ENCODE peak calls at places on chromosomes 4 and X, in five cellular contexts. L is transverse colon, E is A549, U is tibial nerve, P is H1. J is an unnamed sample.
A peak's percentile ranks its signal among the peaks of the same experiment; 100 is the strongest.

GRCh38 chr4:76194325-76194724 is 19.3 kb downstream of the SCARB2 start:
- DNase-seq in P (no peak), E (peak; percentile 26), U (no peak), L (no peak), J (no peak)

GRCh38 chr4:74793757-74794340 is 474 bp downstream of the BTC start:
- DNase-seq in L (peak; percentile 79), U (no peak), P (peak; percentile 81), E (peak; percentile 37), J (no peak)

GRCh38 chrX:135707880-135708279 is 5.6 kb upstream of the CT45A1 start:
- DNase-seq in E (peak; percentile 8), P (peak; percentile 49), U (no peak), L (peak; percentile 16), J (no peak)

GRCh38 chr4:55903577-55903976 is 45.2 kb upstream of the CEP135 start:
- DNase-seq in L (no peak), U (no peak), E (no peak), P (no peak), J (no peak)

GRCh38 chrX:103488332-103488731 is 31.0 kb downstream of the RAB40A start:
- DNase-seq in L (no peak), P (no peak), U (no peak), E (peak; percentile 15), J (no peak)

GRCh38 chr4:180197471-180197870 is 2045.7 kb upstream of the TENM3 start:
- DNase-seq in U (no peak), E (no peak), L (no peak), P (no peak), J (no peak)

GRCh38 chrX:9471571-9471985 is 6.7 kb downstream of the TBL1X start:
- DNase-seq in P (no peak), L (no peak), E (no peak), U (no peak), J (no peak)

GRCh38 chr4:113223001-113223400 is 173.5 kb downstream of the ANK2 start:
- DNase-seq in U (no peak), E (no peak), P (no peak), L (no peak), J (no peak)

GRCh38 chr4:187555174-187555573 is 440.4 kb upstream of the ZFP42 start:
- DNase-seq in P (no peak), E (no peak), U (no peak), L (no peak), J (no peak)

GRCh38 chrX:16750136-16750535 is 30.7 kb downstream of the SYAP1 start:
- DNase-seq in P (no peak), E (no peak), L (no peak), U (no peak), J (no peak)

GRCh38 chr4:100590308-100590707 is 72.5 kb upstream of the EMCN start:
- DNase-seq in U (no peak), L (no peak), P (no peak), E (no peak), J (no peak)

DNA sequence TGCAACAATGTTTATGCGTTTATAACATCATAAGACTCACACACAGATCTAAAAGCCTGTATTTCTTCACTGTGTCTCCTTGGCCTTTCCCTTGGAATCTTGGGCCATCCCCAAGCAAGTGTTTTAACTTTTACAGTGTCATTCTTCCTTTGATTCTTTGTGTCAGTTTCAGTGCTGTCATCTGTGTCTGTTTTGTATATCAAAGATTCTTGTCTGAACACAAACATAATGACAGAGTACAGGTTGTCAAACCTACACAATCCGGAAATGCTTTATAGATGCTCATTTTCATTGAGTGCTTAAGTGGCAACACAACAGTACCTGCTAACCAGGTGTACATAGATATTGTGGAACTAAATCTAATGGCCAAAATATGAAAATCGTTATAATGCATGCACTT is 1500.0 kb downstream of the TECRL start:
- DNase-seq in E (no peak), P (no peak), L (no peak), U (no peak), J (no peak)
- TF ChIP-seq EP300 in E (no peak), P (no peak), L (no peak), U (no peak), J (no peak)

GRCh38 chr4:79182209-79182608 is 143.7 kb downstream of the NAA11 start:
- DNase-seq in E (no peak), P (no peak), L (no peak), U (no peak), J (no peak)
- TF ChIP-seq EP300 in E (no peak), P (no peak), L (no peak), U (no peak), J (no peak)

GRCh38 chr4:119540249-119540648 is 88.4 kb downstream of the PDE5A start:
- DNase-seq in P (no peak), E (no peak), L (no peak), U (no peak), J (no peak)

GRCh38 chr4:119542575-119542974 is 86.0 kb downstream of the PDE5A start:
- DNase-seq in L (no peak), U (no peak), E (no peak), P (no peak), J (no peak)

GRCh38 chr4:119532319-119532718 is 96.3 kb downstream of the PDE5A start:
- DNase-seq in U (no peak), P (no peak), L (no peak), E (no peak), J (no peak)

GRCh38 chr4:119536572-119537528 is 91.8 kb downstream of the PDE5A start:
- DNase-seq in P (no peak), E (no peak), L (no peak), U (no peak), J (no peak)

GRCh38 chr4:119537586-119537985 is 91.0 kb downstream of the PDE5A start:
- DNase-seq in U (no peak), P (no peak), L (no peak), E (no peak), J (no peak)
- TF ChIP-seq EP300 in U (no peak), P (no peak), L (no peak), E (no peak), J (no peak)

GRCh38 chrX:13694983-13695382 is 6.1 kb downstream of the RAB9A start:
- DNase-seq in L (no peak), U (no peak), P (no peak), E (no peak), J (no peak)

GRCh38 chrX:13693341-13693871 is 4.5 kb downstream of the RAB9A start:
- DNase-seq in U (no peak), L (no peak), P (no peak), E (no peak), J (no peak)

GRCh38 chrX:13697440-13697839 is 8.5 kb downstream of the RAB9A start:
- DNase-seq in U (no peak), P (no peak), E (no peak), L (no peak), J (no peak)

GRCh38 chrX:13694359-13694758 is 5.4 kb downstream of the RAB9A start:
- DNase-seq in L (no peak), E (no peak), U (no peak), P (no peak), J (no peak)

GRCh38 chrX:13695601-13696115 is 6.7 kb downstream of the RAB9A start:
- DNase-seq in E (no peak), L (no peak), U (no peak), P (no peak), J (no peak)
- TF ChIP-seq EP300 in E (no peak), L (no peak), U (no peak), P (no peak), J (no peak)

GRCh38 chr4:98610926-98611325 is 47.5 kb downstream of the TSPAN5 start:
- DNase-seq in E (no peak), L (no peak), U (no peak), P (no peak), J (no peak)

GRCh38 chr4:98613453-98614075 is 44.8 kb downstream of the TSPAN5 start:
- DNase-seq in P (no peak), L (no peak), U (no peak), E (no peak), J (no peak)

GRCh38 chr4:98609946-98610345 is 48.5 kb downstream of the TSPAN5 start:
- DNase-seq in L (no peak), P (no peak), U (no peak), E (no peak), J (no peak)

GRCh38 chr4:98612318-98613250 is 45.8 kb downstream of the TSPAN5 start:
- DNase-seq in P (no peak), L (no peak), U (no peak), E (no peak), J (no peak)

GRCh38 chr4:98611649-98612317 is 46.6 kb downstream of the TSPAN5 start:
- DNase-seq in E (no peak), U (no peak), L (no peak), P (no peak), J (no peak)
- TF ChIP-seq EP300 in E (no peak), U (no peak), L (no peak), P (no peak), J (no peak)

GRCh38 chrX:71393919-71394318 is 27.8 kb downstream of the TAF1 start:
- DNase-seq in P (no peak), E (no peak), U (no peak), L (no peak), J (no peak)
- TF ChIP-seq EP300 in P (no peak), E (no peak), U (no peak), L (no peak), J (no peak)